ENCODE peak calls at places on chromosomes 12 and 14, in four cellular contexts. One of them, this sample, is unnamed.

GRCh38 chr12:66883545-66883944 is 204.7 kb upstream of the GRIP1 start:
- DNase-seq in K562: no peak
- DNase-seq in HepG2: no peak
- DNase-seq in GM12878: no peak
- DNase-seq in this sample: no peak

GRCh38 chr14:102776761-102777710 is at the start of gene TRAF3:
- DNase-seq in K562: peak; percentile 62
- DNase-seq in HepG2: no peak
- DNase-seq in GM12878: no peak
- DNase-seq in this sample: peak; percentile 48

GRCh38 chr14:71776463-71777359 is 155.5 kb upstream of the RGS6 start:
- DNase-seq in K562: no peak
- DNase-seq in HepG2: no peak
- DNase-seq in GM12878: peak; percentile 25
- DNase-seq in this sample: no peak

GRCh38 chr12:41509655-41510054 is 321.5 kb downstream of the PDZRN4 start:
- DNase-seq in K562: no peak
- DNase-seq in HepG2: no peak
- DNase-seq in GM12878: no peak
- DNase-seq in this sample: no peak

GRCh38 chr14:93010543-93011541 is 87.9 kb downstream of the CHGA start:
- DNase-seq in K562: peak; percentile 43
- DNase-seq in HepG2: peak; percentile 73
- DNase-seq in GM12878: no peak
- DNase-seq in this sample: no peak

GRCh38 chr12:18905134-18905533 is 167.2 kb downstream of the CAPZA3 start:
- DNase-seq in K562: no peak
- DNase-seq in HepG2: peak; percentile 15
- DNase-seq in GM12878: no peak
- DNase-seq in this sample: no peak

GRCh38 chr12:83573676-83574075 is 887.0 kb downstream of the TMTC2 start:
- DNase-seq in K562: peak; percentile 0
- DNase-seq in HepG2: no peak
- DNase-seq in GM12878: no peak
- DNase-seq in this sample: no peak

GRCh38 chr14:72665259-72665658 is 228.6 kb downstream of the DPF3 start:
- DNase-seq in K562: no peak
- DNase-seq in HepG2: peak; percentile 7
- DNase-seq in GM12878: no peak
- DNase-seq in this sample: no peak

GRCh38 chr14:33916663-33917565 is 34.0 kb downstream of the EGLN3 start:
- DNase-seq in K562: peak; percentile 84
- DNase-seq in HepG2: no peak
- DNase-seq in GM12878: no peak
- DNase-seq in this sample: no peak

GRCh38 chr12:71426030-71426570 is 13.5 kb upstream of the LGR5 start:
- DNase-seq in K562: no peak
- DNase-seq in HepG2: no peak
- DNase-seq in GM12878: no peak
- DNase-seq in this sample: no peak

GRCh38 chr12:91958816-91959215 is 186.8 kb downstream of the BTG1 start:
- DNase-seq in K562: no peak
- DNase-seq in HepG2: no peak
- DNase-seq in GM12878: no peak
- DNase-seq in this sample: no peak

GRCh38 chr12:53053223-53054111 is 3.6 kb downstream of the TNS2 start:
- DNase-seq in K562: peak; percentile 78
- DNase-seq in HepG2: peak; percentile 77
- DNase-seq in GM12878: no peak
- DNase-seq in this sample: peak; percentile 91

GRCh38 chr12:120091371-120092090 is 25.0 kb downstream of the RAB35 start:
- DNase-seq in K562: no peak
- DNase-seq in HepG2: no peak
- DNase-seq in GM12878: no peak
- DNase-seq in this sample: no peak

GRCh38 chr12:47033081-47033480 is 46.3 kb upstream of the PCED1B start:
- DNase-seq in K562: no peak
- DNase-seq in HepG2: no peak
- DNase-seq in GM12878: no peak
- DNase-seq in this sample: peak; percentile 12

GRCh38 chr14:25011095-25011494 is 38.9 kb downstream of the STXBP6 start:
- DNase-seq in K562: no peak
- DNase-seq in HepG2: no peak
- DNase-seq in GM12878: no peak
- DNase-seq in this sample: no peak

GRCh38 chr12:75560167-75560566 is 48.8 kb upstream of the KRR1 start:
- DNase-seq in K562: no peak
- DNase-seq in HepG2: peak; percentile 68
- DNase-seq in GM12878: no peak
- DNase-seq in this sample: no peak

GRCh38 chr12:41932470-41932991 is 212.1 kb downstream of the GXYLT1 start:
- DNase-seq in K562: peak; percentile 36
- DNase-seq in HepG2: no peak
- DNase-seq in GM12878: no peak
- DNase-seq in this sample: peak; percentile 61

GRCh38 chr12:53720946-53721345 is 6.3 kb downstream of the CALCOCO1 start:
- DNase-seq in K562: no peak
- DNase-seq in HepG2: no peak
- DNase-seq in GM12878: no peak
- DNase-seq in this sample: no peak

GRCh38 chr12:34335819-34336262 is 313.5 kb downstream of the ALG10 start:
- DNase-seq in K562: peak; percentile 80
- DNase-seq in HepG2: no peak
- DNase-seq in GM12878: no peak
- DNase-seq in this sample: no peak

GRCh38 chr14:103576371-103577024 is 13.7 kb downstream of the COA8 start:
- DNase-seq in K562: no peak
- DNase-seq in HepG2: no peak
- DNase-seq in GM12878: no peak
- DNase-seq in this sample: peak; percentile 36

GRCh38 chr14:93980464-93981201 is 4.3 kb upstream of the ASB2 start:
- DNase-seq in K562: no peak
- DNase-seq in HepG2: no peak
- DNase-seq in GM12878: no peak
- DNase-seq in this sample: no peak

GRCh38 chr12:5945071-5946008 is at the start of gene ANO2:
- DNase-seq in K562: no peak
- DNase-seq in HepG2: no peak
- DNase-seq in GM12878: no peak
- DNase-seq in this sample: peak; percentile 75

GRCh38 chr14:64421166-64421565 is 33.0 kb downstream of the MTHFD1 start:
- DNase-seq in K562: no peak
- DNase-seq in HepG2: no peak
- DNase-seq in GM12878: no peak
- DNase-seq in this sample: no peak

GRCh38 chr12:11581179-11581755 is 68.2 kb upstream of the ETV6 start:
- DNase-seq in K562: peak; percentile 64
- DNase-seq in HepG2: peak; percentile 50
- DNase-seq in GM12878: no peak
- DNase-seq in this sample: peak; percentile 48

GRCh38 chr14:75522224-75522764 is at the start of gene BATF:
- DNase-seq in K562: no peak
- DNase-seq in HepG2: no peak
- DNase-seq in GM12878: no peak
- DNase-seq in this sample: no peak

GRCh38 chr12:52082988-52083637 is 3.6 kb downstream of the SMIM41 start:
- DNase-seq in K562: peak; percentile 76
- DNase-seq in HepG2: peak; percentile 40
- DNase-seq in GM12878: no peak
- DNase-seq in this sample: peak; percentile 83

GRCh38 chr12:42468341-42468821 is 121.2 kb downstream of the PRICKLE1 start:
- DNase-seq in K562: no peak
- DNase-seq in HepG2: no peak
- DNase-seq in GM12878: peak; percentile 45
- DNase-seq in this sample: no peak

GRCh38 chr12:132249747-132250478 is 79.5 kb downstream of the GALNT9 start:
- DNase-seq in K562: no peak
- DNase-seq in HepG2: no peak
- DNase-seq in GM12878: no peak
- DNase-seq in this sample: no peak

GRCh38 chr12:14275886-14276285 is 89.6 kb upstream of the ATF7IP start:
- DNase-seq in K562: peak; percentile 48
- DNase-seq in HepG2: no peak
- DNase-seq in GM12878: no peak
- DNase-seq in this sample: no peak

GRCh38 chr12:90298289-90298948 is 589.8 kb upstream of the ATP2B1 start:
- DNase-seq in K562: no peak
- DNase-seq in HepG2: no peak
- DNase-seq in GM12878: no peak
- DNase-seq in this sample: no peak

GRCh38 chr14:98169170-98169587 is 1102.8 kb downstream of the BCL11B start:
- DNase-seq in K562: no peak
- DNase-seq in HepG2: no peak
- DNase-seq in GM12878: no peak
- DNase-seq in this sample: no peak

GRCh38 chr12:28578361-28578760 is 388.1 kb downstream of the CCDC91 start:
- DNase-seq in K562: no peak
- DNase-seq in HepG2: no peak
- DNase-seq in GM12878: no peak
- DNase-seq in this sample: no peak

DNA sequence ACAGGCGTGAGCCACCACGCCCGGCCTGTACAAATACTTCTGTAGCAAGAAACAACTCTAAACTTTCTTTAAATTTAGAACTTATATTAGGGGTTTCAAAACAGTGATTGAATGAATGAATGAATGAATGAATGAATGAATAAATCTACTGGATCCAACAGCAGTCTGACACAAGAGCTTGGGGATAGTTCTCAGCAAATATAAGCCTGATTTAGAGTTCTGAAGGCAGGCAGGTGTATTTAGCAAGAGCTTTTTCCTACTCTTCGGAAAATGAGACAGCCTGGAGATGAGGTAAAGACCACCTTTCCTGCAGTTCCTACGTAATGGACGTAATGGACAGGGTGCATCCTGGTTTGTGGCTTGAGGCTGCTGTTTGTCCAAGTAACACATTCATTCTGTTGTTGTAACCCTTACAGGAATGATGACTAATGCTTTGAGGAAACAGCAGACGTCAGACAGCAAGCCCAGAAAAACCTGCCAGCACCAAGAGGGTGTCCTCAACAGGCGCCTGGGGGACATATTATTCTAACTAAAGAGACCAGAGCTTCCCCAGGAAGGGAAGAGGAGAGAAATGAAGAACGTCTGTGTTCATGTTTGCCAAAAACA is 277.4 kb upstream of the SOX5 start:
- DNase-seq in K562: peak; percentile 2
- DNase-seq in HepG2: peak; percentile 1
- DNase-seq in GM12878: no peak
- DNase-seq in this sample: no peak
- TF ChIP-seq TCF7 in K562: no peak
- TF ChIP-seq TCF7 in HepG2: no peak
- TF ChIP-seq TCF7 in GM12878: no peak
- TF ChIP-seq TCF7 in this sample: no peak

GRCh38 chr12:68367903-68368302 is 35.7 kb upstream of the MDM1 start:
- DNase-seq in K562: no peak
- DNase-seq in HepG2: no peak
- DNase-seq in GM12878: no peak
- DNase-seq in this sample: no peak

GRCh38 chr12:68370006-68370590 is 37.9 kb upstream of the MDM1 start:
- DNase-seq in K562: peak; percentile 84
- DNase-seq in HepG2: no peak
- DNase-seq in GM12878: no peak
- DNase-seq in this sample: no peak

GRCh38 chr12:68367136-68367535 is 35.0 kb upstream of the MDM1 start:
- DNase-seq in K562: no peak
- DNase-seq in HepG2: no peak
- DNase-seq in GM12878: no peak
- DNase-seq in this sample: no peak

GRCh38 chr12:68370667-68371066 is 38.5 kb upstream of the MDM1 start:
- DNase-seq in K562: no peak
- DNase-seq in HepG2: no peak
- DNase-seq in GM12878: no peak
- DNase-seq in this sample: no peak

GRCh38 chr12:68368332-68368731 is 36.2 kb upstream of the MDM1 start:
- DNase-seq in K562: no peak
- DNase-seq in HepG2: no peak
- DNase-seq in GM12878: no peak
- DNase-seq in this sample: no peak
- TF ChIP-seq ETV6 in K562: no peak
- TF ChIP-seq ETV6 in HepG2: no peak
- TF ChIP-seq ETV6 in GM12878: no peak
- TF ChIP-seq ETV6 in this sample: no peak

DNA sequence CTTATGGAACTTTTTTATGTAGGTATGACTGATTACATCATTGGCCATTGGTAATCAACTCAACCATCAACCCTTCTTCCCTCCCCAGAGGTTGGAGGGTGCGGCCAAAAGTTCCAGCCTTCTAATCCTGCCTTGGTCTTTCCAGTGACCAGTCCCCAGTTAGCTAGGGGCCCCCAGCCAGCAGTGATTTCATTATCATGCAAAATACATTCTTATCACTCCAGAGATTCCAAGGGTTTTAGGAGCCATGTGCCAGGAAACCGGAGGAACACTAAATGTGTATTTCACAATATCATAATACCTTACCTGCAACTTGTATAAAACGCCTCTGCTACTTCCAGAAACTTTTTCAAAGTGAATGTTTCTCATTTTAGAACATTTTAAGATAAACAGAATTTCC is 181.5 kb upstream of the PELI2 start:
- DNase-seq in K562: no peak
- DNase-seq in HepG2: no peak
- DNase-seq in GM12878: no peak
- DNase-seq in this sample: peak; percentile 35
- TF ChIP-seq TCF7 in K562: no peak
- TF ChIP-seq TCF7 in HepG2: no peak
- TF ChIP-seq TCF7 in GM12878: no peak
- TF ChIP-seq TCF7 in this sample: no peak

GRCh38 chr12:106886921-106887320 is 68.8 kb upstream of the TMEM263 start:
- DNase-seq in K562: no peak
- DNase-seq in HepG2: no peak
- DNase-seq in GM12878: no peak
- DNase-seq in this sample: no peak

GRCh38 chr12:106879612-106880011 is 76.1 kb upstream of the TMEM263 start:
- DNase-seq in K562: no peak
- DNase-seq in HepG2: no peak
- DNase-seq in GM12878: no peak
- DNase-seq in this sample: no peak

GRCh38 chr12:106885026-106885425 is 70.7 kb upstream of the TMEM263 start:
- DNase-seq in K562: no peak
- DNase-seq in HepG2: no peak
- DNase-seq in GM12878: no peak
- DNase-seq in this sample: no peak

GRCh38 chr12:106885546-106886249 is 70.0 kb upstream of the TMEM263 start:
- DNase-seq in K562: no peak
- DNase-seq in HepG2: no peak
- DNase-seq in GM12878: no peak
- DNase-seq in this sample: no peak

DNA sequence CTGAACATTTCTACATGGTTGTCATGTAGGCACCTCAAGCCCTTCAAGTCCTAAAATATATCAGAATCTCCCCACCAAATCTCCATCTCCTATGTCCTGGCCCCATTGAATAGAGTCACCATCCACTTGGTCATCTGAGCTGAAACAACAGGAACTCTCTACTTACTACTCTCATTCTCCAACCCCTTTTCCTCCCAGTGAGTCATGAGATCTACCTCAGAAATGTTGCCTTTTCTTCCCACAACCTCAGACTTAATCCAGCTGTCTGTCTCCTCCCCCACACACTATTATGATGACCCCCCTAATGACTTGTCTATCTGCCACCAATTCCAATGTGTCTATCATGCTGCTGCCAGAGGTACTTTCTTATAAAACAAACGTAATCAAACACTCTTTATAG is 72.3 kb upstream of the TMEM263 start:
- DNase-seq in K562: no peak
- DNase-seq in HepG2: no peak
- DNase-seq in GM12878: no peak
- DNase-seq in this sample: no peak
- TF ChIP-seq ETV6 in K562: no peak
- TF ChIP-seq ETV6 in HepG2: no peak
- TF ChIP-seq ETV6 in GM12878: no peak
- TF ChIP-seq ETV6 in this sample: no peak

This sample was measured in WTC11.